ENCODE peak calls at places on chromosome 2, in eight cellular contexts. B is anterior cingulate cortex; T is nephron progenitor cell; E is kidney; N is fibroblast of lung; Q is fibroblast of pulmonary artery; D is stimulated activated CD4-positive, alpha-beta T cell treated with anti-CD3 and anti-CD28 coated beads, Interleukin-2, amount 100 ng/mL, for 48 hours; C is astrocyte of the spinal cord. J is an unnamed sample.

GRCh38 chr2:46379213-46380037 is 82.2 kb downstream of the EPAS1 start:
- DNase-seq in Q (no peak), E (no peak), C (no peak), N (peak), T (no peak), D (no peak), B (no peak), J (peak)

GRCh38 chr2:137107925-137108324 is 342.6 kb downstream of the THSD7B start:
- DNase-seq in D (no peak), B (no peak), E (no peak), N (no peak), Q (no peak), T (no peak), C (no peak), J (no peak)

GRCh38 chr2:126224766-126225165 is 431.2 kb upstream of the GYPC start:
- DNase-seq in T (no peak), C (no peak), B (no peak), E (no peak), Q (peak), N (peak), D (no peak), J (no peak)

GRCh38 chr2:64609229-64609994 is 44.3 kb downstream of the SERTAD2 start:
- DNase-seq in C (no peak), Q (peak), D (peak), N (peak), B (no peak), T (peak), E (peak), J (peak)

GRCh38 chr2:66437601-66438497 is 2.9 kb downstream of the MEIS1 start:
- DNase-seq in E (no peak), T (peak), C (peak), D (no peak), Q (peak), N (peak), B (no peak), J (peak)

GRCh38 chr2:119341684-119342083 is 24.9 kb downstream of the C2orf76 start:
- DNase-seq in B (no peak), T (no peak), E (no peak), C (no peak), N (no peak), Q (no peak), D (no peak), J (no peak)

GRCh38 chr2:70726947-70727725 is 40.9 kb downstream of the ADD2 start:
- DNase-seq in D (no peak), N (no peak), B (no peak), Q (peak), T (no peak), E (no peak), C (peak), J (no peak)

GRCh38 chr2:149040451-149040850 is 2.0 kb downstream of the LYPD6B start:
- DNase-seq in C (no peak), N (no peak), E (no peak), T (peak), Q (no peak), D (peak), B (no peak), J (no peak)

GRCh38 chr2:230447455-230448451 is 31.8 kb downstream of the SP100 start:
- DNase-seq in Q (no peak), B (no peak), E (no peak), C (no peak), T (no peak), N (no peak), D (no peak), J (no peak)

GRCh38 chr2:215748446-215748845 is 264.9 kb downstream of the MREG start:
- DNase-seq in B (peak), D (no peak), T (no peak), E (peak), C (no peak), Q (no peak), N (no peak), J (peak)

GRCh38 chr2:178359192-178359912 is 91.6 kb downstream of the PRKRA start:
- DNase-seq in E (no peak), B (no peak), N (no peak), D (no peak), T (no peak), C (no peak), Q (no peak), J (no peak)

GRCh38 chr2:222952204-222952603 is 91.4 kb downstream of the ACSL3 start:
- DNase-seq in C (no peak), T (no peak), E (no peak), B (no peak), Q (no peak), D (no peak), N (no peak), J (no peak)

GRCh38 chr2:23497536-23497935 is 112.6 kb downstream of the KLHL29 start:
- DNase-seq in C (peak), N (no peak), D (no peak), E (no peak), Q (no peak), B (no peak), T (no peak), J (no peak)